ENCODE peak calls at places on chromosomes 12 and 14, in nine cellular contexts. L is erythroblast; S is stimulated activated CD4-positive, alpha-beta T cell treated with anti-CD3 and anti-CD28 coated beads, Interleukin-1b, Interleukin-23, amount 100 ng/mL, for 4 hours; M is fibroblast of pulmonary artery; I is neural crest cell; J is EL; H is T1000; F is WTC11; P is SW 1271. E is an unnamed sample.

GRCh38 chr12:95151821-95152220 is 65.4 kb downstream of the FGD6 start:
- DNase-seq in L (no peak), S (no peak), M (no peak), I (no peak), J (no peak), H (no peak), F (no peak), P (no peak), E (no peak)

GRCh38 chr14:76250345-76250744 is 98.6 kb downstream of the GPATCH2L start:
- DNase-seq in L (no peak), S (no peak), M (no peak), I (no peak), J (no peak), H (no peak), F (no peak), P (no peak), E (no peak)

GRCh38 chr12:94289551-94290312 is 141.4 kb downstream of the PLXNC1 start:
- DNase-seq in L (peak), S (no peak), M (peak), I (no peak), J (peak), H (peak), F (no peak), P (no peak), E (peak)

GRCh38 chr12:104673294-104674062 is 216.7 kb downstream of the CHST11 start:
- DNase-seq in L (no peak), S (no peak), M (peak), I (no peak), J (no peak), H (no peak), F (no peak), P (no peak), E (no peak)

GRCh38 chr12:60148831-60149230 is 553.0 kb downstream of the SLC16A7 start:
- DNase-seq in L (no peak), S (no peak), M (peak), I (no peak), J (peak), H (no peak), F (no peak), P (peak), E (no peak)

GRCh38 chr14:75770635-75771034 is 109.6 kb downstream of the TTLL5 start:
- DNase-seq in L (no peak), S (no peak), M (no peak), I (no peak), J (no peak), H (no peak), F (no peak), P (no peak), E (no peak)

GRCh38 chr12:65525501-65526141 is 247.1 kb downstream of the MSRB3 start:
- DNase-seq in L (no peak), S (no peak), M (peak), I (no peak), J (peak), H (no peak), F (no peak), P (no peak), E (no peak)

GRCh38 chr14:92340071-92340470 is 17.1 kb downstream of the SLC24A4 start:
- DNase-seq in L (no peak), S (no peak), M (no peak), I (no peak), J (no peak), H (no peak), F (no peak), P (no peak), E (no peak)

GRCh38 chr14:52351561-52352491 is 37.7 kb downstream of the PTGER2 start:
- DNase-seq in L (no peak), S (no peak), M (peak), I (no peak), J (peak), H (peak), F (no peak), P (no peak), E (peak)

GRCh38 chr14:58637391-58638230 is at the start of gene DACT1:
- DNase-seq in L (peak), S (peak), M (peak), I (peak), J (peak), H (peak), F (peak), P (peak), E (peak)

GRCh38 chr12:91307957-91308705 is 125.5 kb upstream of the DCN start:
- DNase-seq in L (no peak), S (no peak), M (no peak), I (no peak), J (no peak), H (no peak), F (no peak), P (no peak), E (no peak)

GRCh38 chr14:35083530-35084150 is 37.6 kb downstream of the FAM177A1 start:
- DNase-seq in L (no peak), S (no peak), M (no peak), I (no peak), J (no peak), H (no peak), F (no peak), P (no peak), E (no peak)

GRCh38 chr12:90938451-90938850 is 16.5 kb downstream of the CCER1 start:
- DNase-seq in L (no peak), S (no peak), M (peak), I (no peak), J (peak), H (no peak), F (no peak), P (no peak), E (no peak)

GRCh38 chr14:93493054-93493453 is 62.3 kb downstream of the UNC79 start:
- DNase-seq in L (no peak), S (no peak), M (no peak), I (no peak), J (no peak), H (no peak), F (no peak), P (no peak), E (no peak)

GRCh38 chr14:70601162-70601561 is 707 bp upstream of the MED6 start:
- DNase-seq in L (no peak), S (no peak), M (peak), I (no peak), J (peak), H (no peak), F (no peak), P (no peak), E (no peak)

GRCh38 chr14:25004389-25004809 is 45.5 kb downstream of the STXBP6 start:
- DNase-seq in L (no peak), S (no peak), M (no peak), I (no peak), J (no peak), H (no peak), F (no peak), P (no peak), E (no peak)

GRCh38 chr12:92261692-92262091 is 116.0 kb upstream of the BTG1 start:
- DNase-seq in L (no peak), S (no peak), M (no peak), I (no peak), J (no peak), H (no peak), F (no peak), P (no peak), E (no peak)

E was measured in MG63.